ENCODE peak calls at places on chromosomes 16 and 17, in four cellular contexts. Q, G, K and E are unnamed samples.

GRCh38 chr16:54207837-54208236 is 78.8 kb downstream of the IRX3 start:
- DNase-seq in G (no peak), K (no peak), Q (no peak), E (no peak)

GRCh38 chr17:48732688-48733629 is 4.4 kb upstream of the HOXB13 start:
- DNase-seq in Q (no peak), K (no peak), G (no peak), E (no peak)

GRCh38 chr17:9346296-9346926 is 229.2 kb downstream of the STX8 start:
- DNase-seq in G (no peak), Q (no peak), K (no peak), E (no peak)

GRCh38 chr17:10266477-10266876 is 68.1 kb upstream of the GAS7 start:
- DNase-seq in G (no peak), K (no peak), Q (no peak), E (no peak)

GRCh38 chr17:11644265-11645212 is 46.3 kb downstream of the DNAH9 start:
- DNase-seq in Q (peak; percentile 12), G (no peak), K (peak; percentile 63), E (peak; percentile 40)

GRCh38 chr16:81517630-81518438 is 73.2 kb downstream of the CMIP start:
- DNase-seq in Q (no peak), K (no peak), G (no peak), E (no peak)

GRCh38 chr17:56676807-56677206 is 83.3 kb downstream of the NOG start:
- DNase-seq in K (peak; percentile 15), G (no peak), Q (no peak), E (peak; percentile 30)

GRCh38 chr16:86390335-86390734 is 120.0 kb upstream of the FOXF1 start:
- DNase-seq in K (no peak), Q (no peak), G (no peak), E (no peak)

GRCh38 chr17:79101111-79101673 is 26.6 kb downstream of the ENGASE start:
- DNase-seq in K (no peak), G (no peak), Q (no peak), E (no peak)

GRCh38 chr16:23506606-23506994 is 3.7 kb downstream of the GGA2 start:
- DNase-seq in K (no peak), G (no peak), Q (no peak), E (no peak)

GRCh38 chr16:57388359-57389086 is 16.0 kb upstream of the CCL17 start:
- DNase-seq in G (no peak), K (no peak), Q (no peak), E (peak; percentile 34)

GRCh38 chr16:31201511-31202401 is 804 bp downstream of the PYCARD start:
- DNase-seq in K (no peak), Q (peak; percentile 33), G (no peak), E (peak; percentile 39)

GRCh38 chr17:40321502-40322416 is 12.8 kb downstream of the RARA start:
- DNase-seq in G (no peak), K (no peak), Q (no peak), E (no peak)

GRCh38 chr17:45341389-45342158 is 24.8 kb upstream of the MAP3K14 start:
- DNase-seq in Q (no peak), K (peak; percentile 70), G (no peak), E (peak; percentile 60)

GRCh38 chr17:17090642-17091103 is 48.4 kb downstream of the MPRIP start:
- DNase-seq in G (no peak), K (peak; percentile 75), Q (no peak), E (peak; percentile 51)

GRCh38 chr17:40412880-40413279 is 4.8 kb downstream of the TOP2A start:
- DNase-seq in K (no peak), G (no peak), Q (no peak), E (no peak)

GRCh38 chr17:3589784-3590183 is 19.4 kb downstream of the TRPV1 start:
- DNase-seq in Q (no peak), K (no peak), G (no peak), E (no peak)

GRCh38 chr16:65415460-65415859 is 293.6 kb upstream of the CDH11 start:
- DNase-seq in Q (no peak), K (peak; percentile 58), G (no peak), E (peak; percentile 58)

GRCh38 chr16:30458561-30459394 is 13.1 kb upstream of the SEPHS2 start:
- DNase-seq in K (no peak), Q (peak; percentile 83), G (peak; percentile 52), E (no peak)

GRCh38 chr17:46003907-46004748 is 5.1 kb downstream of the STH start:
- DNase-seq in Q (no peak), G (no peak), K (peak; percentile 17), E (no peak)

GRCh38 chr17:78940708-78941107 is 15.5 kb upstream of the TIMP2 start:
- DNase-seq in K (no peak), Q (no peak), G (no peak), E (no peak)

GRCh38 chr16:84953051-84953746 is 58.1 kb downstream of the ZDHHC7 start:
- DNase-seq in Q (no peak), K (no peak), G (no peak), E (no peak)

GRCh38 chr17:39622380-39623006 is 4.3 kb upstream of the PPP1R1B start:
- DNase-seq in K (no peak), G (no peak), Q (peak; percentile 38), E (no peak)

GRCh38 chr17:43720311-43721060 is 38.1 kb downstream of the SOST start:
- DNase-seq in G (peak; percentile 41), Q (peak; percentile 79), K (no peak), E (peak; percentile 51)

GRCh38 chr16:82776466-82777146 is 149.8 kb downstream of the CDH13 start:
- DNase-seq in Q (no peak), G (no peak), K (no peak), E (no peak)

GRCh38 chr16:52068447-52069074 is 478.4 kb downstream of the TOX3 start:
- DNase-seq in G (no peak), Q (no peak), K (peak; percentile 31), E (peak; percentile 10)

GRCh38 chr16:80986557-80986956 is 20.1 kb downstream of the CMC2 start:
- DNase-seq in G (no peak), K (no peak), Q (no peak), E (no peak)

GRCh38 chr16:85994492-85995433 is 95.8 kb downstream of the IRF8 start:
- DNase-seq in Q (no peak), G (no peak), K (no peak), E (no peak)

GRCh38 chr17:46194393-46195216 is 1.4 kb upstream of the KANSL1 start:
- DNase-seq in Q (no peak), K (peak; percentile 58), G (peak; percentile 17), E (no peak)

GRCh38 chr16:51877686-51878085 is 669.3 kb downstream of the TOX3 start:
- DNase-seq in G (no peak), Q (no peak), K (peak; percentile 41), E (no peak)

GRCh38 chr16:85164838-85165516 is 52.7 kb upstream of the CIBAR2 start:
- DNase-seq in Q (no peak), G (no peak), K (no peak), E (no peak)

GRCh38 chr16:5622234-5622884 is 524.8 kb upstream of the EEF2KMT start:
- DNase-seq in Q (no peak), K (no peak), G (no peak), E (no peak)

GRCh38 chr17:65020284-65020683 is 36.3 kb downstream of the GNA13 start:
- DNase-seq in Q (no peak), K (peak; percentile 84), G (no peak), E (peak; percentile 74)

GRCh38 chr16:83109736-83110135 is 483.0 kb downstream of the CDH13 start:
- DNase-seq in G (no peak), K (no peak), Q (no peak), E (no peak)

GRCh38 chr16:12507366-12507765 is 296.3 kb downstream of the CPPED1 start:
- DNase-seq in G (no peak), K (no peak), Q (no peak), E (peak; percentile 82)